ENCODE peak calls at places on chromosome 12, in six cellular contexts. One of them, this sample, is unnamed.

GRCh38 chr12:47722136-47722834 is 3.0 kb downstream of the ENDOU start:
- DNase-seq in COR-L47: no peak
- DNase-seq in lower leg skin: no peak
- DNase-seq in activated naive CD8-positive, alpha-beta T cell treated with anti-CD3 and anti-CD28 coated beads, Interleukin-2, amount 50 U/mL, for 24 hours: no peak
- DNase-seq in AG10803: no peak
- DNase-seq in GM03348: no peak
- DNase-seq in this sample: no peak

GRCh38 chr12:14548609-14549008 is 19.1 kb downstream of the PLBD1 start:
- DNase-seq in GM03348: no peak
- DNase-seq in activated naive CD8-positive, alpha-beta T cell treated with anti-CD3 and anti-CD28 coated beads, Interleukin-2, amount 50 U/mL, for 24 hours: no peak
- DNase-seq in COR-L47: no peak
- DNase-seq in lower leg skin: no peak
- DNase-seq in AG10803: no peak
- DNase-seq in this sample: no peak

GRCh38 chr12:76879710-76880025 is 849 bp upstream of the CSRP2 start:
- DNase-seq in lower leg skin: peak; percentile 87
- DNase-seq in activated naive CD8-positive, alpha-beta T cell treated with anti-CD3 and anti-CD28 coated beads, Interleukin-2, amount 50 U/mL, for 24 hours: no peak
- DNase-seq in GM03348: no peak
- DNase-seq in AG10803: no peak
- DNase-seq in COR-L47: no peak
- DNase-seq in this sample: no peak

GRCh38 chr12:1913377-1914115 is 4.9 kb downstream of the CACNA2D4 start:
- DNase-seq in lower leg skin: peak; percentile 59
- DNase-seq in COR-L47: no peak
- DNase-seq in AG10803: no peak
- DNase-seq in GM03348: no peak
- DNase-seq in activated naive CD8-positive, alpha-beta T cell treated with anti-CD3 and anti-CD28 coated beads, Interleukin-2, amount 50 U/mL, for 24 hours: no peak
- DNase-seq in this sample: no peak

GRCh38 chr12:24197517-24197916 is 248.0 kb upstream of the SOX5 start:
- DNase-seq in GM03348: no peak
- DNase-seq in lower leg skin: no peak
- DNase-seq in activated naive CD8-positive, alpha-beta T cell treated with anti-CD3 and anti-CD28 coated beads, Interleukin-2, amount 50 U/mL, for 24 hours: no peak
- DNase-seq in AG10803: no peak
- DNase-seq in COR-L47: no peak
- DNase-seq in this sample: no peak

GRCh38 chr12:82057770-82058169 is 298.6 kb upstream of the PPFIA2 start:
- DNase-seq in activated naive CD8-positive, alpha-beta T cell treated with anti-CD3 and anti-CD28 coated beads, Interleukin-2, amount 50 U/mL, for 24 hours: no peak
- DNase-seq in COR-L47: no peak
- DNase-seq in GM03348: no peak
- DNase-seq in lower leg skin: no peak
- DNase-seq in AG10803: no peak
- DNase-seq in this sample: no peak

GRCh38 chr12:52783563-52784316 is 6.6 kb upstream of the KRT76 start:
- DNase-seq in activated naive CD8-positive, alpha-beta T cell treated with anti-CD3 and anti-CD28 coated beads, Interleukin-2, amount 50 U/mL, for 24 hours: no peak
- DNase-seq in COR-L47: no peak
- DNase-seq in GM03348: no peak
- DNase-seq in lower leg skin: no peak
- DNase-seq in AG10803: no peak
- DNase-seq in this sample: no peak

GRCh38 chr12:1918081-1918874 is at the start of gene CACNA2D4:
- DNase-seq in AG10803: no peak
- DNase-seq in COR-L47: no peak
- DNase-seq in activated naive CD8-positive, alpha-beta T cell treated with anti-CD3 and anti-CD28 coated beads, Interleukin-2, amount 50 U/mL, for 24 hours: no peak
- DNase-seq in GM03348: peak; percentile 4
- DNase-seq in lower leg skin: peak; percentile 79
- DNase-seq in this sample: no peak

GRCh38 chr12:50099302-50100008 is 4.4 kb upstream of the GPD1 start:
- DNase-seq in activated naive CD8-positive, alpha-beta T cell treated with anti-CD3 and anti-CD28 coated beads, Interleukin-2, amount 50 U/mL, for 24 hours: no peak
- DNase-seq in COR-L47: no peak
- DNase-seq in lower leg skin: no peak
- DNase-seq in GM03348: peak; percentile 70
- DNase-seq in AG10803: peak; percentile 53
- DNase-seq in this sample: no peak

GRCh38 chr12:85484387-85484786 is 204.4 kb downstream of the ALX1 start:
- DNase-seq in COR-L47: no peak
- DNase-seq in activated naive CD8-positive, alpha-beta T cell treated with anti-CD3 and anti-CD28 coated beads, Interleukin-2, amount 50 U/mL, for 24 hours: no peak
- DNase-seq in AG10803: no peak
- DNase-seq in GM03348: no peak
- DNase-seq in lower leg skin: no peak
- DNase-seq in this sample: no peak

GRCh38 chr12:6573001-6573400 is 4.9 kb upstream of the NOP2 start:
- DNase-seq in COR-L47: no peak
- DNase-seq in lower leg skin: no peak
- DNase-seq in GM03348: no peak
- DNase-seq in activated naive CD8-positive, alpha-beta T cell treated with anti-CD3 and anti-CD28 coated beads, Interleukin-2, amount 50 U/mL, for 24 hours: no peak
- DNase-seq in AG10803: no peak
- DNase-seq in this sample: no peak

GRCh38 chr12:53791735-53792326 is 40.1 kb upstream of the CISTR start:
- DNase-seq in AG10803: peak; percentile 33
- DNase-seq in GM03348: peak; percentile 42
- DNase-seq in COR-L47: peak; percentile 5
- DNase-seq in lower leg skin: no peak
- DNase-seq in activated naive CD8-positive, alpha-beta T cell treated with anti-CD3 and anti-CD28 coated beads, Interleukin-2, amount 50 U/mL, for 24 hours: peak; percentile 31
- DNase-seq in this sample: no peak

GRCh38 chr12:91274886-91275285 is 92.3 kb upstream of the DCN start:
- DNase-seq in GM03348: peak; percentile 13
- DNase-seq in lower leg skin: no peak
- DNase-seq in activated naive CD8-positive, alpha-beta T cell treated with anti-CD3 and anti-CD28 coated beads, Interleukin-2, amount 50 U/mL, for 24 hours: no peak
- DNase-seq in COR-L47: no peak
- DNase-seq in AG10803: peak; percentile 65
- DNase-seq in this sample: no peak

GRCh38 chr12:113582521-113583218 is 111.0 kb upstream of the LHX5 start:
- DNase-seq in AG10803: no peak
- DNase-seq in activated naive CD8-positive, alpha-beta T cell treated with anti-CD3 and anti-CD28 coated beads, Interleukin-2, amount 50 U/mL, for 24 hours: no peak
- DNase-seq in COR-L47: no peak
- DNase-seq in GM03348: no peak
- DNase-seq in lower leg skin: no peak
- DNase-seq in this sample: no peak

This sample was measured in NCI-H748 treated with DMSO at 0.1 percent for 48 hours.